ENCODE peak calls at places on chromosomes 5 and 9, in nine cellular contexts. R is osteocyte, U is omental fat pad, V is mesothelial cell of epicardium, L is cardiac muscle cell, Z is AG09319, E is fibroblast of the aortic adventitia, Y is left ventricle myocardium inferior, Q is upper lobe of right lung. X is an unnamed sample.
A peak's percentile ranks its signal among the peaks of the same experiment; 100 is the strongest.

GRCh38 chr9:76528642-76529190 is 69.7 kb downstream of the GCNT1 start:
- DNase-seq in E (no peak), V (no peak), R (no peak), Y (no peak), Q (no peak), Z (no peak), U (no peak), L (no peak), X (no peak)

GRCh38 chr5:132372122-132372521 is 2.6 kb downstream of the SLC22A5 start:
- DNase-seq in Y (no peak), Z (no peak), R (no peak), L (no peak), E (no peak), Q (peak; percentile 51), U (no peak), V (no peak), X (no peak)

GRCh38 chr9:107867738-107868137 is 378.2 kb upstream of the KLF4 start:
- DNase-seq in L (no peak), Y (no peak), Q (no peak), U (no peak), Z (no peak), R (no peak), V (no peak), E (no peak), X (no peak)

GRCh38 chr9:104557179-104557634 is 11.8 kb upstream of the OR13C8 start:
- DNase-seq in Q (no peak), V (no peak), Y (no peak), E (no peak), R (no peak), U (no peak), Z (no peak), L (no peak), X (no peak)

GRCh38 chr5:149299451-149300054 is 27.9 kb downstream of the AFAP1L1 start:
- DNase-seq in Z (no peak), L (no peak), E (no peak), Y (peak; percentile 34), Q (no peak), U (no peak), V (no peak), R (no peak), X (no peak)

GRCh38 chr5:83991566-83992224 is 271.0 kb upstream of the HAPLN1 start:
- DNase-seq in Y (no peak), R (no peak), U (no peak), V (no peak), E (no peak), Q (no peak), L (no peak), Z (no peak), X (no peak)

GRCh38 chr5:154221371-154221896 is 30.9 kb downstream of the GALNT10 start:
- DNase-seq in R (peak; percentile 85), V (no peak), Y (no peak), L (no peak), U (no peak), Z (peak; percentile 37), E (peak; percentile 89), Q (no peak), X (peak; percentile 92)

GRCh38 chr9:124769451-124770358 is 1.4 kb downstream of the NR6A1 start:
- DNase-seq in Q (peak; percentile 78), R (peak; percentile 82), E (no peak), L (peak; percentile 67), Z (no peak), Y (no peak), V (no peak), U (no peak), X (peak; percentile 42)

GRCh38 chr5:159341914-159342313 is 11.6 kb upstream of the IL12B start:
- DNase-seq in E (peak; percentile 76), Y (peak; percentile 38), Z (peak; percentile 32), L (peak; percentile 45), Q (peak; percentile 72), R (no peak), U (no peak), V (no peak), X (peak; percentile 79)

DNA sequence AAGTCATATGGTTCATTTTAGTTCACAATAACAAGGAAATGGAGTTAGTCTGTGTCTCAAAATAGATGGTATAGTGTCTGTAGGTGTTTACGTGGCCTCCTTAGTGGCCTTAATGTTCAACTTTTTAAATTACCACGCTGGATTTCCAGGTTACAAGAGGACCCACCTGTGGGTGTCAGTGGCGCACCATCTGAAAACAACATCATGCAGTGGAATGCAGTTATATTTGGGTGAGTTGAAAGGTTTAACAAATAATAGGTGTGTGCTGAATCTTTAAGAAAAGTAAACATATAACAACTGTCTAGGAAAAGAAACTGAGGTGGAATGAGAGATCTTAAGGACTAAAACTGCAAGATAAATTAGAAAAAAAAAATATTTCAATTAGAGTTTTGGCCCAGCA is 2.9 kb downstream of the UBE2B start:
- DNase-seq in Z (no peak), R (no peak), L (no peak), U (no peak), V (no peak), Y (no peak), E (no peak), Q (no peak), X (no peak)
- TF ChIP-seq CTCF in Z (no peak), R (no peak), L (no peak), U (no peak), V (no peak), Y (no peak), E (no peak), Q (no peak), X (no peak)

GRCh38 chr5:52838306-52839015 is 50.7 kb downstream of the ITGA1 start:
- DNase-seq in E (no peak), Y (no peak), U (no peak), R (no peak), Z (no peak), V (no peak), L (no peak), Q (no peak), X (peak; percentile 73)

GRCh38 chr5:52839285-52839684 is 51.6 kb downstream of the ITGA1 start:
- DNase-seq in L (no peak), E (no peak), Z (no peak), R (no peak), V (no peak), U (no peak), Y (no peak), Q (no peak), X (no peak)

GRCh38 chr5:52837591-52838001 is 49.9 kb downstream of the ITGA1 start:
- DNase-seq in Z (no peak), E (peak; percentile 40), U (no peak), R (no peak), V (no peak), Y (no peak), Q (no peak), L (no peak), X (peak; percentile 58)

GRCh38 chr5:52834320-52834719 is 46.6 kb downstream of the ITGA1 start:
- DNase-seq in L (no peak), R (no peak), V (no peak), Y (no peak), U (no peak), Q (no peak), E (no peak), Z (no peak), X (no peak)

GRCh38 chr5:52837068-52837467 is 49.4 kb downstream of the ITGA1 start:
- DNase-seq in R (no peak), Z (no peak), E (no peak), L (no peak), Q (no peak), V (no peak), Y (no peak), U (no peak), X (peak; percentile 73)
- TF ChIP-seq CTCF in R (peak; percentile 49), Z (no peak), E (no peak), L (peak; percentile 25), Q (no peak), V (no peak), Y (no peak), U (no peak), X (peak; percentile 26)

GRCh38 chr9:4152876-4153275 is 147.0 kb downstream of the GLIS3 start:
- DNase-seq in R (no peak), U (no peak), V (no peak), L (no peak), Y (no peak), Z (no peak), E (no peak), Q (no peak), X (no peak)
- TF ChIP-seq CTCF in R (no peak), U (no peak), V (no peak), L (no peak), Y (no peak), Z (no peak), E (no peak), Q (no peak), X (no peak)

GRCh38 chr9:129413537-129414376 is 207.1 kb downstream of the C9orf50 start:
- DNase-seq in U (peak; percentile 100), V (peak; percentile 99), L (peak; percentile 98), Y (peak; percentile 99), R (peak; percentile 100), Q (peak; percentile 100), E (peak; percentile 95), Z (peak; percentile 91), X (peak; percentile 97)
- TF ChIP-seq CTCF in U (no peak), V (no peak), L (no peak), Y (no peak), R (no peak), Q (no peak), E (no peak), Z (no peak), X (no peak)

GRCh38 chr9:99889120-99889519 is 17.3 kb upstream of the STX17 start:
- DNase-seq in E (no peak), V (no peak), Z (no peak), R (no peak), L (no peak), Q (no peak), Y (no peak), U (no peak), X (no peak)
- TF ChIP-seq CTCF in E (no peak), V (no peak), Z (no peak), R (no peak), L (no peak), Q (no peak), Y (no peak), U (no peak), X (no peak)